ENCODE peak calls at places on chromosomes 2 and 18, in nine cellular contexts. One of them, this sample, is unnamed.

GRCh38 chr2:195879153-195879552 is 189.5 kb downstream of the DNAH7 start:
- DNase-seq in EH: no peak
- DNase-seq in putamen: no peak
- DNase-seq in NCI-H510A: no peak
- DNase-seq in CD4-positive, alpha-beta T cell: no peak
- DNase-seq in LoVo: no peak
- DNase-seq in H9: no peak
- DNase-seq in OCI-LY7: no peak
- DNase-seq in upper lobe of left lung: no peak
- DNase-seq in this sample: no peak

GRCh38 chr2:105261061-105261460 is 19.5 kb downstream of the GPR45 start:
- DNase-seq in EH: peak
- DNase-seq in putamen: no peak
- DNase-seq in NCI-H510A: no peak
- DNase-seq in CD4-positive, alpha-beta T cell: no peak
- DNase-seq in LoVo: no peak
- DNase-seq in H9: no peak
- DNase-seq in OCI-LY7: no peak
- DNase-seq in upper lobe of left lung: no peak
- DNase-seq in this sample: no peak

GRCh38 chr2:27627963-27628766 is 647 bp downstream of the CCDC121 start:
- DNase-seq in EH: peak
- DNase-seq in putamen: peak
- DNase-seq in NCI-H510A: no peak
- DNase-seq in CD4-positive, alpha-beta T cell: no peak
- DNase-seq in LoVo: peak
- DNase-seq in H9: no peak
- DNase-seq in OCI-LY7: peak
- DNase-seq in upper lobe of left lung: no peak
- DNase-seq in this sample: peak

GRCh38 chr18:77851798-77852197 is 602.1 kb downstream of the GALR1 start:
- DNase-seq in EH: no peak
- DNase-seq in putamen: no peak
- DNase-seq in NCI-H510A: no peak
- DNase-seq in CD4-positive, alpha-beta T cell: no peak
- DNase-seq in LoVo: no peak
- DNase-seq in H9: no peak
- DNase-seq in OCI-LY7: no peak
- DNase-seq in upper lobe of left lung: no peak
- DNase-seq in this sample: no peak

GRCh38 chr2:203534486-203535077 is 519 bp downstream of the RAPH1 start:
- DNase-seq in EH: peak
- DNase-seq in putamen: peak
- DNase-seq in NCI-H510A: peak
- DNase-seq in CD4-positive, alpha-beta T cell: no peak
- DNase-seq in LoVo: peak
- DNase-seq in H9: no peak
- DNase-seq in OCI-LY7: peak
- DNase-seq in upper lobe of left lung: no peak
- DNase-seq in this sample: peak

GRCh38 chr2:39068757-39069515 is 51.9 kb downstream of the SOS1 start:
- DNase-seq in EH: peak
- DNase-seq in putamen: no peak
- DNase-seq in NCI-H510A: no peak
- DNase-seq in CD4-positive, alpha-beta T cell: no peak
- DNase-seq in LoVo: no peak
- DNase-seq in H9: no peak
- DNase-seq in OCI-LY7: no peak
- DNase-seq in upper lobe of left lung: no peak
- DNase-seq in this sample: no peak

GRCh38 chr2:212640428-212640827 is 101.8 kb upstream of the ERBB4 start:
- DNase-seq in EH: no peak
- DNase-seq in putamen: no peak
- DNase-seq in NCI-H510A: no peak
- DNase-seq in CD4-positive, alpha-beta T cell: no peak
- DNase-seq in LoVo: no peak
- DNase-seq in H9: no peak
- DNase-seq in OCI-LY7: no peak
- DNase-seq in upper lobe of left lung: no peak
- DNase-seq in this sample: no peak

GRCh38 chr2:45291283-45291682 is 282.0 kb upstream of the SIX2 start:
- DNase-seq in EH: peak
- DNase-seq in putamen: no peak
- DNase-seq in NCI-H510A: no peak
- DNase-seq in CD4-positive, alpha-beta T cell: no peak
- DNase-seq in LoVo: no peak
- DNase-seq in H9: no peak
- DNase-seq in OCI-LY7: no peak
- DNase-seq in upper lobe of left lung: no peak
- DNase-seq in this sample: no peak

GRCh38 chr18:38575648-38576047 is 1010.0 kb upstream of the CELF4 start:
- DNase-seq in EH: no peak
- DNase-seq in putamen: no peak
- DNase-seq in NCI-H510A: no peak
- DNase-seq in CD4-positive, alpha-beta T cell: no peak
- DNase-seq in LoVo: no peak
- DNase-seq in H9: no peak
- DNase-seq in OCI-LY7: no peak
- DNase-seq in upper lobe of left lung: no peak
- DNase-seq in this sample: no peak

This sample was measured in HepG2.